ENCODE peak calls at places on chromosomes 11 and 22, in eight cellular contexts. P, I, Z, X, O, A, Y and T are unnamed samples.

GRCh38 chr11:118912742-118913410 is 12.8 kb downstream of the BCL9L start:
- DNase-seq in P (no peak), I (no peak), O (no peak), A (no peak), Z (no peak), Y (no peak), X (no peak), T (peak; percentile 69)

GRCh38 chr11:74288161-74288560 is 23.3 kb downstream of the P4HA3 start:
- DNase-seq in X (no peak), Y (peak; percentile 96), I (no peak), Z (no peak), O (peak; percentile 85), P (no peak), A (no peak), T (no peak)

GRCh38 chr11:111205622-111206385 is 39.7 kb upstream of the POU2AF2 start:
- DNase-seq in X (no peak), P (no peak), Z (no peak), A (no peak), O (no peak), I (no peak), Y (no peak), T (no peak)

GRCh38 chr11:74550991-74551753 is 41.2 kb upstream of the POLD3 start:
- DNase-seq in O (no peak), I (no peak), A (no peak), Z (no peak), Y (no peak), X (no peak), P (no peak), T (no peak)

GRCh38 chr11:99686838-99687237 is 666.1 kb downstream of the CNTN5 start:
- DNase-seq in P (no peak), A (no peak), O (no peak), Z (no peak), Y (no peak), X (no peak), I (no peak), T (no peak)

GRCh38 chr11:9759519-9760179 is 95.8 kb downstream of the SWAP70 start:
- DNase-seq in Z (no peak), Y (peak; percentile 97), O (peak; percentile 99), I (peak; percentile 94), X (no peak), P (peak; percentile 49), A (peak; percentile 94), T (peak; percentile 100)

GRCh38 chr22:40453676-40454075 is 83.3 kb downstream of the SGSM3 start:
- DNase-seq in A (no peak), P (no peak), Z (no peak), I (no peak), O (no peak), X (no peak), Y (peak; percentile 22), T (no peak)

GRCh38 chr11:41522899-41523672 is 63.6 kb upstream of the LRRC4C start:
- DNase-seq in O (no peak), P (no peak), Z (no peak), A (no peak), I (no peak), X (no peak), Y (no peak), T (no peak)

DNA sequence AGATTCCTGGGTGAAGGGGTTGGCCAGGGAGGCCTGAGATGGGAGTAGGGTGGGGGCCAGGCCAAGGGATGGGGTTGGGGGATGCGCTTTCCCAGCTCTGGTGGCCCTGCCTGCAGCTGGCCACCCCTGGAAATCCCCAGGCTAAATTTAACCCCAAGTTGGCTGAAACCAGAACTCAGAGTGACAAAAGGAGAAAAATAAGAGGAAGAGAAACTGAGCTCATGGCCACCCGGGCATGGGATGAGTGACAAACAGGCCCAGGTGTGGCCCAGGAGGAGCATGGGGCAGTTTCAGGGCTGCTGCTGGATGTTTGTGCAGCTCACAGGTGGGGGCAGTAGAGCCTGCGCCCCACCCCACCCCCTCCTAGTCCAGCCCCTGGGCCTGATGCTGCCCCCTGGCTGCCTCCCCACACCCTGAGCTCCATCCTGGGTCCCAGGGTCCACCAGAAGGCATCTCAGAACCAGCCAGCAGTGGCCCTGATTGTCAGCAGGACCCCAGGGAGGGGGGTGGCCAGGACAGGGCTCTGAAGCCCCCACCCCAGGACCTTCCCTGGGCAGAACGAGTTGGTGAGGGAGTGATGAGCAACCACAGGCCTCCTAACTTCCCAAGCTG is 48.0 kb downstream of the IGLL5 start:
- DNase-seq in I (no peak), Z (peak; percentile 33), Y (no peak), A (no peak), P (no peak), X (peak; percentile 46), O (no peak), T (peak; percentile 79)
- TF ChIP-seq CTCF in I (no peak), Z (no peak), Y (no peak), A (no peak), P (peak; percentile 13), X (no peak), O (no peak), T (peak; percentile 17)

DNA sequence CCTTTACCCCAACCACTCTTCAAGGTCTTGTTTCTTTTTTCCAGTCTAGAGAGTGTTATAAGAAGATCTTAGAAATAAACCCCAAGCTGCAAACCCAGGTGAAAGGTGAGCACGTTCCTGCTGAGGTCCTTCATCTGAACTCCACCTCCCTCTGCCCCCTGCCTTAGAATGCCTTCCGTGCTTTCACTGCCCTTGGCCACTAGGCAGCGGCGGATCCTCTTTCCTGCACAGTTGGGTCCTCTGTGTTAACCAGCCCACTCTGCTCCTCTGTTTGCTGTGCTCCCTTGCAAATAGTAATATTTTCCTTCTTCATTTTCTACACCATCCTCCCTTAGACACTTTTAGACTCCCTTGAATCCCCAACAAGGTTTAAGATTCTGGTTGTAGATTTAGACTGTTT is 24.3 kb downstream of the TTC12 start:
- DNase-seq in A (no peak), O (no peak), Z (peak; percentile 30), I (no peak), Y (no peak), X (no peak), P (no peak), T (no peak)
- TF ChIP-seq CTCF in A (no peak), O (no peak), Z (no peak), I (no peak), Y (no peak), X (no peak), P (no peak), T (no peak)

GRCh38 chr11:122360875-122361274 is 244.9 kb upstream of the BLID start:
- DNase-seq in I (no peak), P (no peak), X (no peak), O (no peak), Z (no peak), A (no peak), Y (no peak), T (no peak)
- TF ChIP-seq CTCF in I (no peak), P (no peak), X (peak; percentile 24), O (peak; percentile 6), Z (no peak), A (no peak), Y (no peak), T (peak; percentile 27)

GRCh38 chr22:35039625-35040024 is 26.3 kb upstream of the ISX start:
- DNase-seq in Z (no peak), A (no peak), X (no peak), I (no peak), O (no peak), Y (no peak), P (no peak), T (no peak)

GRCh38 chr22:35034963-35035362 is 31.0 kb upstream of the ISX start:
- DNase-seq in O (no peak), Z (no peak), X (no peak), A (no peak), I (no peak), Y (no peak), P (no peak), T (no peak)

GRCh38 chr22:35032571-35032970 is 33.4 kb upstream of the ISX start:
- DNase-seq in Z (no peak), O (no peak), A (no peak), X (no peak), I (no peak), P (no peak), Y (no peak), T (no peak)

GRCh38 chr22:35033635-35034296 is 32.2 kb upstream of the ISX start:
- DNase-seq in Y (no peak), Z (no peak), X (no peak), A (no peak), I (no peak), O (no peak), P (no peak), T (no peak)

DNA sequence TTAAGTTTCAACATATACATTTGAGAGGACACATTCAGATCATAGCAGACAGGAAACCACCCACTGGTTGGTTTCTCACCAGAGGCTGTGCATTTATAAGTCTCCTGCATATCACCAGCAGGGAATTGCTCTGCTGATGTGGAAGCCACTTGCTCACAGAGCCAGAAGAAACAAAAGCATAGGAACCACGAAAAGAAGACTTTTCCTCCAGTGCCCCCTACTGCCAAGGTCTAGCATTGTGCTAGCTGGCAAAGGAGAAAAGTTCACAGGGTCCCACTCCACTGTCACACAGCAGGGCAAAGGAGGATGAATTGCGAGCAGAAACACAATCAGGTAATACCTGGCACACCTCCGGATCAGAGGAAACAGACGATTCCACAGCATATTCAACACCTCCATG is 28.9 kb upstream of the ISX start:
- DNase-seq in Y (no peak), Z (peak; percentile 50), P (peak; percentile 30), X (no peak), I (peak; percentile 29), A (no peak), O (no peak), T (no peak)
- TF ChIP-seq CTCF in Y (no peak), Z (peak; percentile 35), P (peak; percentile 22), X (no peak), I (no peak), A (no peak), O (no peak), T (no peak)

GRCh38 chr11:72534859-72535547 is 100.7 kb upstream of the CLPB start:
- DNase-seq in X (no peak), A (no peak), Z (peak; percentile 45), I (no peak), P (no peak), Y (no peak), O (no peak), T (no peak)
- TF ChIP-seq CTCF in X (no peak), A (no peak), Z (no peak), I (no peak), P (peak; percentile 16), Y (no peak), O (peak; percentile 12), T (no peak)

GRCh38 chr11:69684651-69685050 is 9.5 kb upstream of the LTO1 start:
- DNase-seq in Y (no peak), P (no peak), I (no peak), A (peak; percentile 49), X (no peak), Z (no peak), O (no peak), T (no peak)

GRCh38 chr11:69685348-69685747 is 10.2 kb upstream of the LTO1 start:
- DNase-seq in Y (no peak), I (no peak), X (no peak), Z (no peak), O (no peak), A (peak; percentile 22), P (no peak), T (no peak)

GRCh38 chr11:69682221-69682620 is 7.1 kb upstream of the LTO1 start:
- DNase-seq in P (no peak), Z (no peak), I (no peak), Y (no peak), A (no peak), O (no peak), X (no peak), T (no peak)

GRCh38 chr11:69682681-69683326 is 7.7 kb upstream of the LTO1 start:
- DNase-seq in Y (no peak), O (no peak), X (no peak), I (no peak), Z (no peak), A (peak; percentile 53), P (no peak), T (no peak)

GRCh38 chr11:69683764-69684333 is 8.7 kb upstream of the LTO1 start:
- DNase-seq in A (peak; percentile 38), I (no peak), P (no peak), Y (peak; percentile 15), X (no peak), Z (peak; percentile 75), O (no peak), T (no peak)
- TF ChIP-seq CTCF in A (no peak), I (no peak), P (peak; percentile 33), Y (peak; percentile 26), X (peak; percentile 57), Z (peak; percentile 59), O (peak; percentile 33), T (peak; percentile 10)